ENCODE peak calls at places on chromosome 2, in seven cellular contexts. R is heart left ventricle, S is PC-9, P is Peyer's patch, X is MM.1S, V is left lung, Y is osteoblast. J is an unnamed sample.

GRCh38 chr2:222722327-222722946 is 51.0 kb downstream of the MOGAT1 start:
- DNase-seq in Y (peak; percentile 36), P (no peak), S (no peak), R (no peak), V (no peak), X (peak; percentile 7), J (no peak)

GRCh38 chr2:163646659-163647058 is 89.1 kb downstream of the FIGN start:
- DNase-seq in X (no peak), S (no peak), V (no peak), R (no peak), Y (no peak), P (no peak), J (no peak)

GRCh38 chr2:84704505-84705244 is 176.2 kb downstream of the TRABD2A start:
- DNase-seq in V (peak; percentile 43), S (no peak), X (no peak), Y (no peak), R (no peak), P (no peak), J (no peak)

GRCh38 chr2:216694201-216694825 is 1.0 kb downstream of the IGFBP5 start:
- DNase-seq in Y (peak; percentile 88), R (peak; percentile 65), X (peak; percentile 41), S (no peak), V (no peak), P (no peak), J (no peak)

GRCh38 chr2:204695506-204695905 is 150.2 kb downstream of the PARD3B start:
- DNase-seq in V (no peak), X (no peak), Y (no peak), S (no peak), P (no peak), R (no peak), J (no peak)

GRCh38 chr2:230680463-230681195 is 32.0 kb upstream of the CAB39 start:
- DNase-seq in S (no peak), P (no peak), Y (peak; percentile 67), X (no peak), R (no peak), V (no peak), J (peak; percentile 96)

GRCh38 chr2:69940691-69941090 is 20.7 kb downstream of the ASPRV1 start:
- DNase-seq in V (no peak), S (no peak), Y (no peak), P (no peak), R (no peak), X (no peak), J (no peak)

GRCh38 chr2:86025229-86025820 is 80.4 kb downstream of the POLR1A start:
- DNase-seq in V (no peak), P (no peak), S (no peak), X (no peak), R (no peak), Y (no peak), J (no peak)

GRCh38 chr2:112032615-112033457 is 22.2 kb upstream of the TMEM87B start:
- DNase-seq in Y (peak; percentile 55), X (peak; percentile 73), R (peak; percentile 47), V (peak; percentile 78), P (peak; percentile 61), S (peak; percentile 92), J (peak; percentile 78)

DNA sequence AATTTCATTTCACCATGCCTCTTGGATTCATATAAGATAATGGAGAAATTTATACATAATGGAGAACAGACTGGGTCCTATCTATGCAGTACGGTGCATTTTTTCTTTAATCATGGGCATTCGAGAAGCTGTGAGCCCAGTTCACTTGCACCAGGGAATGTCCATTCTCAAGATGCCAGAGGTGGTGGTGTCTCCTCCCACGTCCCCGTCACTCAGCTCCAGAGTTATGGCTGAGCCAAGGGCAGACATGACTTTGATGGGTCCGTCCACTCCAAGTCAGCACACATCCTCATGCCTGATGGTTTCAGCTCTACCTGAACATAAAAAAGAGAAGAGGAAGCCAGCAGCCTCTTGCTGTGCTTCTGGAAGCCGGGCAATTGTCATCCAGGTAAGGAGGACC is 42.1 kb upstream of the CREG2 start:
- DNase-seq in Y (no peak), X (no peak), V (no peak), P (no peak), R (no peak), S (no peak), J (no peak)
- TF ChIP-seq CTCF in Y (no peak), X (no peak), V (no peak), P (no peak), R (no peak), S (no peak), J (no peak)

GRCh38 chr2:227848586-227848985 is 22.8 kb upstream of the DAW1 start:
- DNase-seq in S (peak; percentile 53), Y (no peak), R (no peak), X (no peak), P (no peak), V (no peak), J (peak; percentile 70)
- H3K27ac ChIP-seq in S (peak overlapping the region; percentile 59), Y (no peak overlapping the region), R (no peak overlapping the region), X (no peak overlapping the region), P (no peak overlapping the region), V (peak overlapping the region; percentile 26), J (no peak overlapping the region)

GRCh38 chr2:176109955-176110345 is 2.9 kb downstream of the HOXD11 start:
- DNase-seq in V (no peak), S (no peak), X (no peak), P (no peak), Y (no peak), R (no peak), J (no peak)

GRCh38 chr2:176105727-176106635 is 1.1 kb upstream of the HOXD11 start:
- DNase-seq in X (no peak), P (no peak), S (no peak), V (no peak), R (no peak), Y (no peak), J (no peak)

GRCh38 chr2:176106636-176107539 is at the start of gene HOXD11:
- DNase-seq in X (no peak), V (no peak), R (no peak), P (peak; percentile 47), Y (peak; percentile 93), S (no peak), J (peak; percentile 61)

GRCh38 chr2:176109226-176109954 is 2.3 kb downstream of the HOXD11 start:
- DNase-seq in S (no peak), R (no peak), Y (peak; percentile 80), V (no peak), P (no peak), X (no peak), J (no peak)

GRCh38 chr2:176107731-176108181 is 676 bp downstream of the HOXD11 start:
- DNase-seq in P (no peak), V (no peak), R (no peak), X (no peak), S (no peak), Y (no peak), J (no peak)
- H3K27me3 ChIP-seq in P (peaks cover 92% of the 10 kb centered on the region), V (peaks cover 98% of the 10 kb centered on the region), R (peaks cover 96% of the 10 kb centered on the region), X (peaks cover 44% of the 10 kb centered on the region), S (peaks cover 31% of the 10 kb centered on the region), Y (peaks cover 91% of the 10 kb centered on the region), J (peaks cover 98% of the 10 kb centered on the region)

DNA sequence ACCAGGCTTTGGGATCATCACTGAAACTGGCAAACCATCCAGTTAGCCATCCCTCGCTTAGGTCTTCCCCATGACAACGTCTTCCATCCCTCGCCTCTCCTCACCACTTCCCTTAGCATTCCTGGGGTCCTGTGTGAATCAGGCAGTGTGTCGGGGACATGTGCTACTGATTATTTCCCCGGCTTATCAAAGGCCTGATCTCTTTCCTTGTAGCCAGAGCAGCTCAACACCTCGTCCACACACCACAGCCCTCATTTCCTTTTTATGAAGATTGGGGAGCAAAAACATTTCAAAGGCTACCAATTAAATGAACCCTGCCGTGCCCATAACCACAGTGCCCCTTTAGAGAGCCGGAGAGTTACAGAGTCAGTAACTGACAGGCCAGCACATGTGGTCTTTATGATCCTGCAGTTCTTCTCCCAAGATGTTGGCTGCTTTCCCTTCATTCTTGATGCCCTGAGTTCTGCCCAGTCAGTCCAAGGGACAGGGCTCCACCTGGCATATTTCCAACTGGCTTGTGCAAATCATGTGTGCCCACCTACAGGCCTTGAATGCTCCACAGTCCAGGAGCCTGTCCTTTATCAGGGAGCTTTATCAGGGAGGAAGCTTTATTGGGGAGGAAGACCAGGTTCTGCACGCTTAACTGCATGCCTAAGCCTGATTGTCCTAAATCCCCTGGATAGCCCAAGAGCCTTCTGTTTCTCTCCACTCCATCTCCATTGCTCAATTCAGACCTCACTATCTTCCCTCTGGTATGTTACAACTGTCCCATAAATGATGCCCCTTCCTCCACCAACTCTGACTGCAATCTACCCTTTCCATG is 343.1 kb downstream of the CYRIA start:
- DNase-seq in V (no peak), X (no peak), Y (no peak), R (no peak), S (no peak), P (no peak), J (no peak)
- TF ChIP-seq CTCF in V (no peak), X (no peak), Y (no peak), R (no peak), S (no peak), P (no peak), J (no peak)

GRCh38 chr2:218927411-218927810 is 32.1 kb upstream of the CDK5R2 start:
- DNase-seq in S (no peak), X (no peak), R (no peak), V (no peak), Y (peak; percentile 35), P (no peak), J (no peak)

GRCh38 chr2:218920504-218920903 is 39.0 kb upstream of the CDK5R2 start:
- DNase-seq in V (no peak), Y (no peak), R (no peak), P (no peak), S (no peak), X (no peak), J (no peak)

GRCh38 chr2:218925434-218925833 is 34.0 kb upstream of the CDK5R2 start:
- DNase-seq in P (no peak), X (no peak), S (no peak), R (no peak), Y (no peak), V (no peak), J (no peak)

GRCh38 chr2:218927876-218928275 is 31.6 kb upstream of the CDK5R2 start:
- DNase-seq in R (no peak), X (no peak), Y (no peak), V (no peak), P (no peak), S (no peak), J (no peak)

DNA sequence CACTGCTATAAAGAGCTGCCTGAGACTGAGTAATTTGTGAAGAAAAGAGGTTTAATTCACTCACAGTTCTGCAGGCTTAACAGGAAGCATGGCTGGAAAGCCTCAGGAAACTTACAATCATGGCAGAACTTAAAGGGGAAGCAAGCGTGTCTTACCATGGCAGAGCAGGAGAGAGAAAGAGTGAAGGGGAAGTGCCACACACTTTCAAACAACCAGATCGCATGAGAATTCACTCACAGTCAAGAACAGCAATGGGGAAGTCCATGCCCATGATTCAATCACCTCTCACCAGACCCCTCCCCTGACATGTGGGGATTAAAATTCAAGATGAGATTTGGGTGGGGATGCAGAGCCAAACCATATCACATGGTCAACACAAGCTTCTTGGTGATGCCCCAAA is 34.7 kb upstream of the CDK5R2 start:
- DNase-seq in P (no peak), R (no peak), X (no peak), S (no peak), Y (no peak), V (no peak), J (no peak)
- H3K27ac ChIP-seq in P (no peak overlapping the region), R (no peak overlapping the region), X (no peak overlapping the region), S (no peak overlapping the region), Y (no peak overlapping the region), V (no peak overlapping the region), J (no peak overlapping the region)